ENCODE peak calls at places on chromosomes 4 and X, in five cellular contexts. H is neuronal stem cell, K is IMR-90, A is H9, W is H1. Q is an unnamed sample.

GRCh38 chr4:147847947-147848590 is 116.2 kb downstream of the ARHGAP10 start:
- DNase-seq in H (no peak), K (no peak), A (no peak), W (no peak), Q (no peak)

GRCh38 chrX:20527458-20528099 is 260.9 kb upstream of the RPS6KA3 start:
- DNase-seq in H (no peak), K (peak; percentile 38), A (no peak), W (no peak), Q (no peak)

GRCh38 chrX:119488749-119489148 is 20.5 kb downstream of the SLC25A5 start:
- DNase-seq in H (no peak), K (peak; percentile 51), A (no peak), W (peak; percentile 56), Q (peak; percentile 69)

GRCh38 chr4:182143822-182144620 is 99.2 kb upstream of the TENM3 start:
- DNase-seq in H (peak; percentile 78), K (peak; percentile 83), A (peak; percentile 80), W (peak; percentile 81), Q (peak; percentile 50)

GRCh38 chrX:69285881-69286545 is 120.8 kb upstream of the PJA1 start:
- DNase-seq in H (peak; percentile 56), K (no peak), A (no peak), W (peak; percentile 81), Q (peak; percentile 57)

GRCh38 chrX:42247241-42247640 is 323.9 kb upstream of the CASK start:
- DNase-seq in H (no peak), K (peak; percentile 8), A (no peak), W (no peak), Q (peak; percentile 3)

GRCh38 chrX:71367396-71367795 is 1.2 kb downstream of the TAF1 start:
- DNase-seq in H (no peak), K (no peak), A (no peak), W (no peak), Q (peak; percentile 2)

GRCh38 chr4:74039065-74039763 is 725 bp upstream of the CXCL3 start:
- DNase-seq in H (no peak), K (peak; percentile 16), A (no peak), W (no peak), Q (no peak)

GRCh38 chr4:109952612-109953011 is 39.9 kb downstream of the EGF start:
- DNase-seq in H (no peak), K (no peak), A (no peak), W (no peak), Q (no peak)

GRCh38 chrX:136146614-136147319 is 566 bp upstream of the FHL1 start:
- DNase-seq in H (no peak), K (no peak), A (no peak), W (peak; percentile 51), Q (no peak)

GRCh38 chrX:145817666-145818521 is at the start of gene SLITRK2:
- DNase-seq in H (no peak), K (no peak), A (peak; percentile 48), W (peak; percentile 61), Q (no peak)

GRCh38 chrX:22634081-22634480 is 361.4 kb downstream of the CBLL2 start:
- DNase-seq in H (no peak), K (peak; percentile 79), A (no peak), W (no peak), Q (no peak)

GRCh38 chr4:132065940-132066495 is 1083.1 kb upstream of the PCDH10 start:
- DNase-seq in H (no peak), K (peak; percentile 71), A (no peak), W (no peak), Q (no peak)

GRCh38 chrX:2928127-2928582 is 984 bp downstream of the ARSD start:
- DNase-seq in H (no peak), K (peak; percentile 47), A (peak; percentile 91), W (peak; percentile 65), Q (peak; percentile 28)

GRCh38 chrX:69264134-69264533 is 98.9 kb upstream of the PJA1 start:
- DNase-seq in H (no peak), K (no peak), A (peak; percentile 91), W (peak; percentile 66), Q (no peak)

GRCh38 chrX:134502686-134503085 is 42.7 kb downstream of the HPRT1 start:
- DNase-seq in H (no peak), K (peak; percentile 69), A (no peak), W (no peak), Q (no peak)

GRCh38 chr4:89316931-89317366 is 9.3 kb upstream of the GPRIN3 start:
- DNase-seq in H (no peak), K (peak; percentile 16), A (no peak), W (no peak), Q (no peak)

GRCh38 chrX:18441780-18442367 is 16.5 kb downstream of the CDKL5 start:
- DNase-seq in H (no peak), K (no peak), A (no peak), W (no peak), Q (no peak)

GRCh38 chr4:127251423-127251822 is 381.3 kb upstream of the INTU start:
- DNase-seq in H (no peak), K (peak; percentile 62), A (no peak), W (no peak), Q (no peak)

GRCh38 chrX:102930990-102931756 is 5.9 kb upstream of the RAB40AL start:
- DNase-seq in H (no peak), K (peak; percentile 37), A (no peak), W (no peak), Q (no peak)

GRCh38 chrX:283115-283845 is 2.1 kb downstream of the PLCXD1 start:
- DNase-seq in H (peak; percentile 88), K (peak; percentile 83), A (peak; percentile 96), W (peak; percentile 90), Q (peak; percentile 83)

DNA sequence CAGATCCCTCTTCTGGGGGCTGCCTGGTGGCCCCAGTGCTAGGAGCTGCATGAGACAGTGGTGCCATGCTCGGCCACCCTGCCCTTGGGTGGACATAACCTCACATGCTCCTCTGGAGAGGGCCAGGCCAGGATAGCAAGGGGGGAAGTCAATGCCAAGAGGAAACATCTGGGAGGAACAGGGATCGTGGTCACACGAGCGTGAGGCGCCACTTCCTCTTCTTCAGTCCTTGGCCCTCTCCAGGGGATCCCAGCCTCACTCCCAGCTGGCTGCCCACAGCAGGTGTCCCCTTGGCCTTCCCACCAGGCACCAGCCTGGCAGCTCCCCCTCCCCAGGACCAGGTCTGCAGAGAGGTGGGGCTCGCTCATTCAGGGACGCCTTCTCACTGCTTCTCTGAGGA is 28.6 kb downstream of the TBC1D14 start:
- DNase-seq in H (no peak), K (no peak), A (no peak), W (no peak), Q (no peak)
- H2AK5ac ChIP-seq in H (peak overlapping the region; percentile 86), K (peak overlapping the region; percentile 53), A (no peak overlapping the region), W (no peak overlapping the region), Q (peak overlapping the region; percentile 53)

GRCh38 chr4:2786152-2786671 is 6.7 kb upstream of the SH3BP2 start:
- DNase-seq in H (no peak), K (no peak), A (no peak), W (no peak), Q (no peak)
- H3K4me1 ChIP-seq in H (peaks cover 3% of the 10 kb centered on the region), K (peaks cover 2% of the 10 kb centered on the region), A (no peaks in the 10 kb centered on the region), W (peaks cover 3% of the 10 kb centered on the region), Q (no peaks in the 10 kb centered on the region)

DNA sequence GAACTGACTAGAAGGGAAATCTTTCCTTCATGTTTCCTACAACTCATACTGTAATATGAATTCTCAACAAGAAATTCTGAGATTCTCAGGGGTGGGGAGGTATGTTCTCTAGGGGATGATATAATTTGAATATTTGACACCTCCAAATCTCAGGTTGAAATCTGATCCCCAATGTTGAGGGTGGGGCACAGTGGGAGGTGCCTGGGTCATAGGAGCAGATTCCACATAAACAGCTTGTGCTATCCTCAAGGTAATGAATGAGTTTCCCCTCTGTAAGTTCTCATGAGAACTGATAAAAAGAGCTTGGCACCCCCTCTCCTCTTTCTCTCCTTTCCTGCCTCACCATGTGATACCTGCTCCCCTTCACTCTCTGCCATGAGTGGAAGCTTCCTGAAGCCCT is 21.5 kb downstream of the FBXW7 start:
- DNase-seq in H (no peak), K (no peak), A (no peak), W (no peak), Q (no peak)
- H2AK5ac ChIP-seq in H (no peak overlapping the region), K (no peak overlapping the region), A (no peak overlapping the region), W (no peak overlapping the region), Q (no peak overlapping the region)

DNA sequence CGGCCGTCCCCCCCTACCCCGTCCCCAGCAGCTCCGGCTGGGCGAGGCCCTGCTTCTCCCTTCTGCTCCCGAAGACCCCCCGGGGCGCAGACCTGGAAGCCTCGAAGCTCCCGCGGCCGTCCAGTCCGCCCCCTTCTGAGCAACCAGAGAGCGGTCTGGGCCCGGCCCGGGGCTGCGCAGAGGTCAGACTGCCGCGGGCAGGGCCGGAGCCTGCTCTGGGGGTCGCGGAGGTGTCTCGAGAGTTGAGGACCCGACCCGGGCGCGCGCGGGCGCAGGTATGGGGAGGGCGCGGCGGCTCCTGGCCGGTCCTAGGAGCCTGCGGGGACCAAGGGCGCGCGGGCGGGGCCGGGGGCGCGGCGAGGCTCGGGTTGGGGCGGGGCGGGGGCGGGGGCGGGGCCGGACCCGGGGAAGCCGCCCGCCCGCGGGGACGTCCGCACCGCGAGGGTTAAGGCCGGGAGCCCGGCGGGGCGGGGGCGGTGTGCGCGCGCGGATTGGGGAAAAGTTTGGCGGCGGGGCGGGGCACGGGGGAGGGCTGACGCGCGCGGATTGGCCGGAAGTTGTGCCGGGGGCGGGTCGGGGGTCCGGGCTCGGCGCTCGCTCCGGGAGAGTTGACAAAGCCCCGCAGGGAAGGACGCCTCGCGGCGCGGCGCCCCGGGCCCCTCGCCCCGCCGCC is at the start of gene FGFRL1:
- DNase-seq in H (peak; percentile 88), K (peak; percentile 77), A (peak; percentile 90), W (peak; percentile 91), Q (peak; percentile 85)
- H3K4me1 ChIP-seq in H (peaks cover 39% of the 10 kb centered on the region), K (peaks cover 13% of the 10 kb centered on the region), A (no peaks in the 10 kb centered on the region), W (peaks cover 9% of the 10 kb centered on the region), Q (peaks cover 18% of the 10 kb centered on the region)

DNA sequence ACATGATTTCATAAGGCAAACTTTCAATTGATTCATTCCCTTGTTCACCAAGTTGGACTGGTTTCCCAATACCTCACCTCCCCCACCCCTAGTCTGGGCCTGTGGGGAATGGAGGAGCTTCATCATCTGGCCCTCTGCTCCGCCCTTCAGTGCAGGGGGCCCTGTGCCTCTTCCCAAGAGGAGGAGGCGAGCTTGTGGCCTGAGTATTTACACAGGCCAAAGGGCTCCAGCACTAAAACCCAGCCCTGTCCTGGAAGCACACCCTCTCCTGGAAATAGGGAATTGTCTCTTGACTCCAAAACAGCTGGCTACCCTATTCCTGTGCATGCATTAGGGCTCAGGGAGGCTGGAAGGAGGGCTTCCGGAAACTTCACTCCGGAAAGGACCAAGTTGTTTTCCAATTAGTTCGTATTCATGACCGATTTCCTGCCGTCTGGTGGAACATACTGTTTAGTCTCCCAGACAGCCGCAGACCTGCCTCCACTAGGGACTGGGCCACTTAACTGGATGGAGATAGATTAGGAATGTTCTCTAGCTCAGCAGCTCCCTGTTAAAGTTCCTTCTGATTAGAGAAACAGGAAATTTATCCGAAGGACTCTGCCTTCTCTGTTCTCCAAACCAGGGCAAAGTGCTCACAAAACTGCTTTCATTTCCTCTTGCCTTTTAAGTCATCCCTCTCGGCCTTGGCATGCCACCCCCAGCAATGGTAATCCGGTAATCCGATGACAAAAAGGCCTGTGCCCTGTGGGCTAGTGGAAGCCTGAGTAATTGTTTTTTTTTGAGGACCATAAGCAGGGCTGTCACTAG is 5.8 kb downstream of the SRPX2 start:
- DNase-seq in H (no peak), K (peak; percentile 90), A (no peak), W (no peak), Q (no peak)
- H2AK5ac ChIP-seq in H (no peak overlapping the region), K (peak overlapping the region; percentile 40), A (no peak overlapping the region), W (no peak overlapping the region), Q (no peak overlapping the region)

GRCh38 chr4:3201718-3202702 is 46.9 kb upstream of the MSANTD1 start:
- DNase-seq in H (no peak), K (peak; percentile 69), A (no peak), W (no peak), Q (no peak)
- H3K4me1 ChIP-seq in H (peaks cover 10% of the 10 kb centered on the region), K (peaks cover 18% of the 10 kb centered on the region), A (no peaks in the 10 kb centered on the region), W (no peaks in the 10 kb centered on the region), Q (no peaks in the 10 kb centered on the region)

Q was measured in trophoblast cell.